ENCODE peak calls at places on chromosomes 13 and 19, in seven cellular contexts. F is activated T-cell treated with anti-CD3 and anti-CD28 coated beads, Interleukin-2, amount 50 U/mL, for 4 hours; T is aorta; E is WTC11; J is GM03348; G is kidney epithelial cell; H is stimulated activated CD8-positive, alpha-beta memory T cell treated with anti-CD3 and anti-CD28 coated beads, Interleukin-4, amount 100 ng/mL, for 1 hour. L is an unnamed sample.

GRCh38 chr13:74511523-74511922 is 377.3 kb upstream of the KLF12 start:
- DNase-seq in J (no peak), G (no peak), F (no peak), E (no peak), H (no peak), T (no peak), L (no peak)

GRCh38 chr13:46137627-46138026 is 32.8 kb upstream of the CPB2 start:
- DNase-seq in E (no peak), J (no peak), G (no peak), H (no peak), F (no peak), T (no peak), L (no peak)

GRCh38 chr19:6047741-6048231 is 62.5 kb downstream of the RFX2 start:
- DNase-seq in E (peak; percentile 77), T (peak; percentile 46), H (no peak), G (no peak), F (no peak), J (peak; percentile 47), L (no peak)

GRCh38 chr19:13300421-13301030 is 150.3 kb downstream of the IER2 start:
- DNase-seq in T (no peak), E (no peak), J (no peak), H (no peak), F (no peak), G (no peak), L (no peak)

GRCh38 chr19:40640744-40641143 is 39.6 kb downstream of the LTBP4 start:
- DNase-seq in H (no peak), F (no peak), T (peak; percentile 66), G (no peak), J (no peak), E (no peak), L (no peak)

GRCh38 chr19:55283548-55284393 is at the start of gene BRSK1:
- DNase-seq in G (no peak), H (no peak), E (peak; percentile 84), J (peak; percentile 77), T (peak; percentile 77), F (peak; percentile 53), L (peak; percentile 84)

GRCh38 chr19:40744554-40745401 is 5.5 kb downstream of the ACTMAP start:
- DNase-seq in J (no peak), G (no peak), T (no peak), F (no peak), E (peak; percentile 54), H (no peak), L (no peak)

GRCh38 chr13:113454936-113455335 is 1.6 kb upstream of the ADPRHL1 start:
- DNase-seq in J (no peak), T (no peak), H (no peak), E (no peak), F (no peak), G (no peak), L (no peak)

GRCh38 chr13:56561327-56561726 is 579.4 kb upstream of the PRR20A start:
- DNase-seq in H (no peak), G (no peak), E (no peak), F (no peak), J (no peak), T (no peak), L (no peak)

GRCh38 chr19:29587518-29587986 is 18.5 kb upstream of the POP4 start:
- DNase-seq in F (peak; percentile 39), E (no peak), J (no peak), G (no peak), H (peak; percentile 35), T (no peak), L (no peak)

GRCh38 chr19:54319049-54319448 is 6.1 kb upstream of the LILRA5 start:
- DNase-seq in H (no peak), J (no peak), T (no peak), G (no peak), E (no peak), F (no peak), L (no peak)